ENCODE peak calls at places on chromosomes 1 and 21, in four cellular contexts. P, S, M and H are unnamed samples.
A peak's percentile ranks its signal among the peaks of the same experiment; 100 is the strongest.

GRCh38 chr1:34924759-34925555 is 4.5 kb downstream of the DLGAP3 start:
- DNase-seq in P (peak; percentile 83), S (peak; percentile 78), M (peak; percentile 41), H (no peak)

GRCh38 chr1:78918157-78918556 is 88.4 kb downstream of the ADGRL4 start:
- DNase-seq in P (no peak), S (no peak), M (no peak), H (no peak)

GRCh38 chr1:101175474-101175873 is 61.3 kb upstream of the S1PR1 start:
- DNase-seq in P (no peak), S (no peak), M (no peak), H (no peak)

GRCh38 chr21:39631842-39632577 is 19.3 kb downstream of the B3GALT5 start:
- DNase-seq in P (no peak), S (no peak), M (no peak), H (no peak)

GRCh38 chr1:199691540-199691939 is 336.0 kb upstream of the NR5A2 start:
- DNase-seq in P (no peak), S (no peak), M (peak; percentile 98), H (no peak)

GRCh38 chr1:28512058-28512611 is 6.3 kb downstream of the RCC1 start:
- DNase-seq in P (no peak), S (no peak), M (no peak), H (no peak)

GRCh38 chr1:154870117-154870571 is at the start of gene KCNN3:
- DNase-seq in P (peak; percentile 96), S (peak; percentile 89), M (peak; percentile 93), H (peak; percentile 96)

GRCh38 chr1:201254625-201255469 is 28.5 kb upstream of the PKP1 start:
- DNase-seq in P (peak; percentile 51), S (peak; percentile 76), M (peak; percentile 33), H (no peak)

GRCh38 chr21:39696620-39697019 is 48.4 kb upstream of the IGSF5 start:
- DNase-seq in P (no peak), S (peak; percentile 44), M (no peak), H (no peak)

GRCh38 chr1:194161591-194161990 is 975.2 kb upstream of the B3GALT2 start:
- DNase-seq in P (no peak), S (no peak), M (no peak), H (no peak)

GRCh38 chr1:205084360-205084759 is at the start of gene TMEM81:
- DNase-seq in P (no peak), S (no peak), M (no peak), H (no peak)

GRCh38 chr1:181159451-181160151 is 71.1 kb downstream of the IER5 start:
- DNase-seq in P (no peak), S (peak; percentile 32), M (peak; percentile 78), H (peak; percentile 37)

GRCh38 chr1:110673197-110673701 is 1.5 kb downstream of the KCNA3 start:
- DNase-seq in P (no peak), S (no peak), M (no peak), H (no peak)

GRCh38 chr1:32208891-32209309 is at the start of gene DCDC2B:
- DNase-seq in P (no peak), S (peak; percentile 64), M (no peak), H (no peak)

GRCh38 chr1:15786581-15786980 is 20.9 kb downstream of the UQCRHL start:
- DNase-seq in P (peak; percentile 61), S (peak; percentile 33), M (no peak), H (no peak)

GRCh38 chr1:39104158-39105060 is 78.3 kb downstream of the NDUFS5 start:
- DNase-seq in P (no peak), S (peak; percentile 49), M (peak; percentile 61), H (peak; percentile 73)

GRCh38 chr1:208105756-208106155 is 138.4 kb downstream of the PLXNA2 start:
- DNase-seq in P (no peak), S (no peak), M (no peak), H (no peak)

GRCh38 chr21:29181799-29182470 is 51.5 kb downstream of the MAP3K7CL start:
- DNase-seq in P (no peak), S (peak; percentile 37), M (peak; percentile 90), H (no peak)

GRCh38 chr1:205147191-205147590 is 25.4 kb upstream of the RBBP5 start:
- DNase-seq in P (no peak), S (no peak), M (no peak), H (no peak)

GRCh38 chr1:40004857-40005256 is 35.7 kb upstream of the CAP1 start:
- DNase-seq in P (no peak), S (no peak), M (no peak), H (no peak)

GRCh38 chr1:22228505-22228911 is 85.6 kb upstream of the WNT4 start:
- DNase-seq in P (no peak), S (no peak), M (no peak), H (no peak)

GRCh38 chr1:36834586-36834985 is 199.7 kb downstream of the GRIK3 start:
- DNase-seq in P (no peak), S (no peak), M (no peak), H (no peak)

GRCh38 chr1:244313346-244313745 is 138.4 kb downstream of the ADSS2 start:
- DNase-seq in P (no peak), S (no peak), M (no peak), H (no peak)

GRCh38 chr21:31801551-31802234 is 69.8 kb upstream of the SCAF4 start:
- DNase-seq in P (no peak), S (no peak), M (no peak), H (no peak)

GRCh38 chr1:163178628-163179027 is 24.1 kb downstream of the RGS5 start:
- DNase-seq in P (no peak), S (no peak), M (peak; percentile 29), H (no peak)

GRCh38 chr1:78830321-78830720 is 176.2 kb downstream of the ADGRL4 start:
- DNase-seq in P (no peak), S (no peak), M (no peak), H (no peak)

GRCh38 chr1:225737179-225737578 is 40.4 kb upstream of the SRP9 start:
- DNase-seq in P (no peak), S (peak; percentile 36), M (peak; percentile 16), H (no peak)

GRCh38 chr21:37615962-37616361 is 249.4 kb downstream of the DYRK1A start:
- DNase-seq in P (no peak), S (no peak), M (no peak), H (no peak)

GRCh38 chr1:85454214-85454613 is 10.7 kb downstream of the DDAH1 start:
- DNase-seq in P (no peak), S (no peak), M (no peak), H (no peak)

GRCh38 chr1:30706528-30706927 is 16.9 kb downstream of the MATN1 start:
- DNase-seq in P (no peak), S (peak; percentile 88), M (no peak), H (peak; percentile 88)

GRCh38 chr1:205669341-205670142 is 10.8 kb downstream of the SLC45A3 start:
- DNase-seq in P (no peak), S (no peak), M (peak; percentile 31), H (no peak)

GRCh38 chr1:59055908-59056719 is 240.8 kb upstream of the FGGY start:
- DNase-seq in P (peak; percentile 52), S (peak; percentile 41), M (no peak), H (no peak)

GRCh38 chr21:46112731-46113215 is 14.9 kb downstream of the COL6A2 start:
- DNase-seq in P (no peak), S (peak; percentile 11), M (no peak), H (peak; percentile 63)

GRCh38 chr1:62796151-62796680 is 12.3 kb downstream of the ATG4C start:
- DNase-seq in P (no peak), S (no peak), M (no peak), H (no peak)

GRCh38 chr1:243420968-243421675 is 165.3 kb downstream of the SDCCAG8 start:
- DNase-seq in P (no peak), S (no peak), M (no peak), H (no peak)

GRCh38 chr1:211589782-211590721 is 11.1 kb upstream of the SLC30A1 start:
- DNase-seq in P (no peak), S (peak; percentile 75), M (no peak), H (peak; percentile 88)

DNA sequence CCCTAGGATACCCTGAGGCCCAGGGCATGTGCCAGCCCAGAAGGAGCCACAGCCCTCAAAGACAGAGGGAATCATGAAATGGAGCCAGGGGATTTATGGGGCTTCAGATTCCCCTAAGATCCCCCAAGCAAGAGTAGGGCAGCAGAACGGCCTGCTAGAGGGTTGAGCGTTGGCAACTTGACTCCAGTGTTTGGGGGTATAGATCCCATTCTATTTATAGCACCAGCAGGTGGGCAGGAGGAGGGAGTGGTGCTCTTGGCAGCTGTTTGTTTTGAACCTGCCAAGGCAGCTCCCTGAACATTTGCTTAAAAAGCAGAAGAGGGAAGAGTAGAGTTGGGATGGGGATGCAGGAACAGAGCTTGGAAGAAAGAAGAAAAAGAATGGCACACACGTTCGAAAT is 33.7 kb downstream of the GLUL start:
- DNase-seq in P (no peak), S (no peak), M (no peak), H (no peak)
- TF ChIP-seq POLR2A in P (no peak), S (no peak), M (no peak), H (no peak)

DNA sequence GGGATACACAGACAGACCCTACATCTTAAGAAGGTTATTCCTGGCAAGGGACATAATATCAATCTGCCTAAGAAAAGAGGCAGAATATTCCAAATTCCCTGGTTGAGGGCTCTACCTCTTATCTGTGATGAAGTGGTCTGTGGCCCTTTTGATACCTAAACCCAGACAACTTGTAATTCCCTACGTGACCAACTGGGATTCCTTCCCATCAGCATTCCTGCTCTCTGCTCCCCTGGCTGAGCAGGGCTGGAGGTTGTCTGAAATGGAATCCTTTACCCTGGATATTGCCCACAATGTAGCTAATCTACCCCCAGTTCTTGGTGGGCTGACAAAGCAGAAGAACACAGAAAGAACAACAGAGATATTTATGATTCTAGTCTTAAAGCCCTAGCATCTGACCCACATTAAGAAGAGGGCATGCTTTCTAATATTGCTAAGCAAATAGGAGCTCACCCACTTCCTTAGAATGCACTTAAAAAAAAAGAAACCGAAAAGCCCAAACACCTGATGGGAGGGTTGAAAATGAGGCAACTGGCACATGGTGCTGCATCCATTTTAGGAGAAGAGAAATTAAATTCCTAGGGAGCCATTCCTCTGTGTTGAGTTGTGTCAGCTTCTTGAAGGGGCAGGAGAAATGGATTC is 36.8 kb downstream of the GADD45A start:
- DNase-seq in P (no peak), S (no peak), M (no peak), H (no peak)
- H3K4me1 ChIP-seq in P (peaks cover 16% of the 10 kb centered on the region), S (peaks cover 38% of the 10 kb centered on the region), M (peaks cover 63% of the 10 kb centered on the region), H (no peaks in the 10 kb centered on the region)

GRCh38 chr1:9249263-9249533 is 14.6 kb downstream of the H6PD start:
- DNase-seq in P (no peak), S (no peak), M (no peak), H (no peak)

GRCh38 chr1:9248341-9249262 is 14.0 kb downstream of the H6PD start:
- DNase-seq in P (peak; percentile 57), S (no peak), M (no peak), H (no peak)

GRCh38 chr1:9246841-9247785 is 12.5 kb downstream of the H6PD start:
- DNase-seq in P (peak; percentile 40), S (no peak), M (no peak), H (no peak)

GRCh38 chr1:9246215-9246614 is 11.6 kb downstream of the H6PD start:
- DNase-seq in P (no peak), S (no peak), M (no peak), H (no peak)

GRCh38 chr1:9247894-9248293 is 13.3 kb downstream of the H6PD start:
- DNase-seq in P (peak; percentile 44), S (no peak), M (no peak), H (no peak)
- TF ChIP-seq POLR2A in P (no peak), S (no peak), M (no peak), H (no peak)

DNA sequence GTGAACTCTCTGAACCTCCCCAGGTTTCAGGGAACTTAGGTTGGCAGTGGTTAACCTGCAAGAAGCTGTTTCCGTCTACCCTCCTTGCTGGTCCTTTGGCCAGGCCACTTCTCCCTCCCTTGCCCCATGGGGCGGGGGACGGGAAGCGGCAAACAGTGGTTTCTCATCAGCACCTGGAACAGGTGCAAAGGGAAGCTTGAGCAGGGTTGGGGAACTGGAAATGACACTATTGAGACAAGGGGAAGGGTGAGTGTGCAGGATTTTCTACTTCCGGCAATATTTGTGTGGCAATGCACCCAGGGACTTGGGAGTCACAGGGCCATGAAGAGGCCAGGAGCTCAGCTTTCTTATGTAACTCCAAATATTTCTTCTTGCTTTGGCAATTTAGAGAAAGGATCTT is 29.1 kb upstream of the SARS1 start:
- DNase-seq in P (no peak), S (no peak), M (no peak), H (no peak)
- H3K4me1 ChIP-seq in P (peaks cover 6% of the 10 kb centered on the region), S (peaks cover 15% of the 10 kb centered on the region), M (no peaks in the 10 kb centered on the region), H (no peaks in the 10 kb centered on the region)